ENCODE peak calls at places on chromosomes 2 and 18, in five cellular contexts. N, I, F, C and G are unnamed samples.

GRCh38 chr2:230614040-230614439 is 98.6 kb upstream of the CAB39 start:
- DNase-seq in N (no peak), F (no peak), I (no peak), C (no peak), G (no peak)

GRCh38 chr2:45895477-45895876 is 244.0 kb downstream of the PRKCE start:
- DNase-seq in F (no peak), I (no peak), N (no peak), C (no peak), G (no peak)

GRCh38 chr2:12824304-12824761 is 107.6 kb downstream of the TRIB2 start:
- DNase-seq in N (no peak), I (no peak), F (no peak), C (no peak), G (no peak)

GRCh38 chr18:59996370-59996966 is 96.7 kb downstream of the PMAIP1 start:
- DNase-seq in F (no peak), I (peak; percentile 15), C (peak; percentile 37), N (peak; percentile 59), G (no peak)

GRCh38 chr2:238389985-238390682 is 36.6 kb upstream of the ASB1 start:
- DNase-seq in F (no peak), N (no peak), C (no peak), I (no peak), G (no peak)

GRCh38 chr18:5463390-5463789 is 80.4 kb downstream of the EPB41L3 start:
- DNase-seq in F (no peak), C (no peak), I (no peak), N (no peak), G (no peak)

GRCh38 chr2:22784586-22784985 is 600.4 kb upstream of the KLHL29 start:
- DNase-seq in C (no peak), F (no peak), N (no peak), I (no peak), G (no peak)

GRCh38 chr18:5980721-5981120 is 85.4 kb upstream of the TMEM200C start:
- DNase-seq in F (no peak), N (no peak), C (no peak), I (no peak), G (peak; percentile 41)

GRCh38 chr18:70368903-70369302 is 80.1 kb downstream of the SOCS6 start:
- DNase-seq in C (no peak), I (no peak), F (no peak), N (no peak), G (no peak)

GRCh38 chr2:137316075-137316474 is 550.7 kb downstream of the THSD7B start:
- DNase-seq in I (no peak), C (no peak), N (no peak), F (no peak), G (no peak)

GRCh38 chr2:233197022-233197421 is 54.5 kb upstream of the ATG16L1 start:
- DNase-seq in F (no peak), C (no peak), N (no peak), I (no peak), G (no peak)

GRCh38 chr18:10194592-10194991 is 259.8 kb upstream of the APCDD1 start:
- DNase-seq in I (no peak), F (no peak), C (no peak), N (no peak), G (no peak)

GRCh38 chr2:173171924-173172643 is 96.4 kb downstream of the MAP3K20 start:
- DNase-seq in F (no peak), C (no peak), N (no peak), I (no peak), G (no peak)

GRCh38 chr18:13808294-13809024 is 15.5 kb upstream of the MC5R start:
- DNase-seq in F (no peak), I (no peak), N (no peak), C (no peak), G (peak; percentile 38)

GRCh38 chr2:232438951-232439757 is 16.8 kb upstream of the ALPI start:
- DNase-seq in C (peak; percentile 34), N (no peak), I (no peak), F (no peak), G (no peak)

GRCh38 chr2:234951386-234952269 is at the start of gene SH3BP4:
- DNase-seq in F (no peak), I (peak; percentile 54), N (no peak), C (peak; percentile 11), G (no peak)

GRCh38 chr2:131104487-131105155 is 515 bp upstream of the PLEKHB2 start:
- DNase-seq in I (peak; percentile 64), N (peak; percentile 84), F (peak; percentile 5), C (peak; percentile 71), G (no peak)

GRCh38 chr2:46555011-46555410 is 75.6 kb downstream of the TMEM247 start:
- DNase-seq in C (peak; percentile 41), N (no peak), I (no peak), F (no peak), G (peak; percentile 74)

GRCh38 chr2:192126912-192127311 is 67.8 kb downstream of the TMEFF2 start:
- DNase-seq in F (no peak), I (no peak), N (no peak), C (no peak), G (no peak)

GRCh38 chr18:24754572-24754971 is 294.1 kb downstream of the HRH4 start:
- DNase-seq in I (no peak), C (no peak), F (no peak), N (no peak), G (no peak)

GRCh38 chr2:67854798-67855197 is 208.0 kb downstream of the C1D start:
- DNase-seq in I (no peak), N (no peak), C (peak; percentile 21), F (no peak), G (peak; percentile 50)

GRCh38 chr18:24914148-24914525 is 437.8 kb downstream of the ZNF521 start:
- DNase-seq in F (no peak), I (no peak), C (no peak), N (no peak), G (no peak)

GRCh38 chr18:29147944-29148343 is 971.0 kb upstream of the CDH2 start:
- DNase-seq in I (no peak), C (no peak), N (no peak), F (no peak), G (no peak)

GRCh38 chr2:28406276-28407096 is 13.8 kb downstream of the FOSL2 start:
- DNase-seq in N (no peak), I (no peak), C (no peak), F (no peak), G (no peak)

GRCh38 chr2:119179951-119180350 is 21.4 kb upstream of the C1QL2 start:
- DNase-seq in N (no peak), I (no peak), C (no peak), F (no peak), G (no peak)

GRCh38 chr2:163906410-163906809 is 170.6 kb upstream of the FIGN start:
- DNase-seq in F (no peak), N (no peak), I (no peak), C (no peak), G (no peak)

GRCh38 chr2:154133823-154134222 is 262.1 kb downstream of the GALNT13 start:
- DNase-seq in N (no peak), F (no peak), C (no peak), I (no peak), G (no peak)

GRCh38 chr2:30157616-30158015 is 10.8 kb downstream of the YPEL5 start:
- DNase-seq in I (no peak), N (no peak), C (no peak), F (no peak), G (no peak)

GRCh38 chr2:107412981-107413380 is 413.7 kb upstream of the RGPD4 start:
- DNase-seq in I (no peak), N (no peak), C (no peak), F (no peak), G (no peak)

GRCh38 chr18:11251891-11252270 is 102.5 kb upstream of the PIEZO2 start:
- DNase-seq in N (no peak), C (no peak), I (no peak), F (no peak), G (no peak)

GRCh38 chr2:46520108-46520507 is 40.7 kb downstream of the TMEM247 start:
- DNase-seq in C (no peak), I (no peak), F (no peak), N (no peak), G (no peak)

GRCh38 chr2:36352024-36352398 is 3.6 kb upstream of the CRIM1 start:
- DNase-seq in F (peak; percentile 16), C (peak; percentile 45), N (peak; percentile 65), I (peak; percentile 68), G (no peak)

DNA sequence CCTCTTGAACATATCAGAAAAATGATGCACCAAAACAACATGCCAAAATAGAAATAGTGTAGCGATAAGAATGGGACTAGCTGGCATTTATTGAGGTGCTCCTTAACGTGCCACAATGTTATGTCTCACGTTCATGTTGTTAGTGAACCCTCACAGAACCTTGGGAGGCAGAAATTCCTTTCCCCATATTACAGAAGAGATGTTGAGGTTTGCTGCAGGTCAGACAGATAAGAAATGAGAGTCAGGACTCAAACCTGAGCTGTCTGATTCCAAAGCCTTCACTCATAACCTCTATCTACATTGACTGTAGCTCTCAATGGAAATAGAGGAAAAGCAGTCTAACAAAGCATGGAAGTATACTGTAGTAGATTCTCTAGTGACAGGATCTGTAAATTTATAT is 163.3 kb upstream of the STK17B start:
- DNase-seq in F (no peak), N (no peak), I (no peak), C (no peak), G (no peak)
- TF ChIP-seq SRF in F (no peak), N (no peak), I (no peak), C (no peak), G (no peak)

GRCh38 chr2:157628282-157628531 is 457 bp downstream of the ACVR1C start:
- DNase-seq in F (no peak), N (no peak), C (no peak), I (no peak), G (no peak)
- TF ChIP-seq SRF in F (no peak), N (no peak), C (no peak), I (no peak), G (no peak)

GRCh38 chr2:212733273-212733672 is 194.7 kb upstream of the ERBB4 start:
- DNase-seq in N (no peak), F (no peak), I (no peak), C (no peak), G (no peak)
- TF ChIP-seq SRF in N (no peak), F (peak; percentile 55), I (no peak), C (no peak), G (no peak)

DNA sequence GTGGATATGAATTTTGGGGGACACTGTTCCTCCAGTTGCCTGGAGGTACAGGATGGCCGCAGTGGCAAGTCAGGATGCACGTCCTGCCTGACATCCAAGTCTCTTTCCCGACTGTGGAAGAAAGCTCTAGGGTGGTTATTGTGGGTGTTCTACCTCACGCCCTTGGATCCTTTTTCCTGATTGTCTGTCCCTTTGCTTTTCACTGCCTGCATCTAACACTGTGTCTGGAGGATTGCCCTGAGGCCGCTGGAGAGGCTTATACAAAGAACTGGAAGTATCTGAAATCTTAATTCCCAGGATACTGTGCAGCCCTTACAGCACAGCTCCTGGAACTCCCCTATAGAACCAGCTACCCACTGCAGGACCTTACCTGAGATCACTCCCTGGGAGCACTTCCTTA is 250.5 kb downstream of the TFCP2L1 start:
- DNase-seq in C (no peak), F (no peak), N (no peak), I (no peak), G (peak; percentile 35)
- TF ChIP-seq SRF in C (no peak), F (no peak), N (no peak), I (no peak), G (no peak)